ENCODE peak calls at places on chromosomes 6 and 20, in five cellular contexts. V is K562, U is HepG2, Q is H1, T is GM12878. G is an unnamed sample.

GRCh38 chr6:129110687-129111343 is 227.9 kb downstream of the LAMA2 start:
- DNase-seq in V (no peak), U (no peak), Q (no peak), T (no peak), G (no peak)

GRCh38 chr6:154361476-154361875 is 4.9 kb upstream of the IPCEF1 start:
- DNase-seq in V (no peak), U (no peak), Q (no peak), T (no peak), G (no peak)

GRCh38 chr6:104486003-104486402 is 373.7 kb downstream of the HACE1 start:
- DNase-seq in V (no peak), U (no peak), Q (no peak), T (no peak), G (no peak)

GRCh38 chr6:137416376-137417109 is 77.7 kb downstream of the OLIG3 start:
- DNase-seq in V (peak; percentile 36), U (no peak), Q (no peak), T (no peak), G (no peak)

GRCh38 chr6:141354191-141354950 is 778.4 kb upstream of the GJE1 start:
- DNase-seq in V (peak; percentile 1), U (no peak), Q (no peak), T (no peak), G (peak; percentile 3)

GRCh38 chr20:4161447-4162251 is 146.3 kb upstream of the RNF24 start:
- DNase-seq in V (no peak), U (peak; percentile 25), Q (no peak), T (peak; percentile 19), G (no peak)

GRCh38 chr6:122322824-122323223 is 76.6 kb upstream of the HSF2 start:
- DNase-seq in V (no peak), U (no peak), Q (no peak), T (no peak), G (no peak)

GRCh38 chr20:62816879-62817873 is at the start of gene COL9A3:
- DNase-seq in V (no peak), U (peak; percentile 63), Q (peak; percentile 76), T (no peak), G (no peak)

GRCh38 chr6:150286919-150287318 is 81.9 kb upstream of the IYD start:
- DNase-seq in V (no peak), U (no peak), Q (no peak), T (no peak), G (no peak)

GRCh38 chr6:68427630-68428029 is 207.5 kb upstream of the ADGRB3 start:
- DNase-seq in V (no peak), U (no peak), Q (no peak), T (no peak), G (no peak)

GRCh38 chr6:30325150-30325872 is 1.4 kb upstream of the TRIM39 start:
- DNase-seq in V (peak; percentile 92), U (peak; percentile 62), Q (no peak), T (peak; percentile 23), G (no peak)

GRCh38 chr20:33444797-33445560 is 1.4 kb upstream of the SNTA1 start:
- DNase-seq in V (peak; percentile 55), U (peak; percentile 75), Q (no peak), T (no peak), G (no peak)

GRCh38 chr20:58019027-58019849 is 209.2 kb downstream of the ANKRD60 start:
- DNase-seq in V (no peak), U (no peak), Q (no peak), T (no peak), G (no peak)

GRCh38 chr20:58018590-58018989 is 209.9 kb downstream of the ANKRD60 start:
- DNase-seq in V (no peak), U (no peak), Q (no peak), T (no peak), G (no peak)

GRCh38 chr20:58016779-58017178 is 211.7 kb downstream of the ANKRD60 start:
- DNase-seq in V (no peak), U (no peak), Q (no peak), T (no peak), G (no peak)

GRCh38 chr20:58017970-58018530 is 210.4 kb downstream of the ANKRD60 start:
- DNase-seq in V (no peak), U (no peak), Q (no peak), T (no peak), G (no peak)

DNA sequence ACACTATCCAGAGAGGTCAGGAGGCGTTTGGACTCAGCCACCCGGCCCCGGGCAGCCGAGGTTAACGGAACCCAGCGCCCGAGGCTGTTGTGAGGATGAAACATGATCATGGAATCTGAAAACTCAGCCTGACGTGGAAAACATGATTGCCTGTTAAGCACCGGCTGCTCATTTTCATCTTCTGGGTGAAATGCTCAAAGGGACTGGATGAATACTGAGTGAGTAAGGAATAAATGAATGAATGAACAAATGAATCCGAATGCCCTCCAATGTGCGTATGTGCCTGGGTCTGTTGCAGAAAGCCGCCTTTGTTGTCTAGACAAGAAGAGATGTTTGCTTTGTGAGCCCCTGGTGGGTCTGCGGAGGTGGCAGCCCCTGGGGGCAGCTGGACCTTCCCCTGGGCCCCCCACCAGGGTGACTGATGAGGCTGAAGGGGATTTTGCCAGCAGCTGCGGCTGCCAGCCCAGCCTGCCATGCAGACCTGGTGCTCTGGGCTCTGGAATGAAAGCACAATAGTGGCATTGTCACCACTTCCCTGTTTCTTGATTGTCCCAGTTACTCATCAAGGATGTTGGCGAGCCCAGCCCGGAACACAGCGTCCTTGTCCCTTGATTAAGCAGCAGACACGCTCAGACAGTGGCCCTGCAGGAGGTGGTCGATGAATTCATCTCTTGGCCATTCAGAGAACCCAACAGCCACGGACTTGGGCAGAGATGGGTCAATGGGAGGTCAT is 211.1 kb downstream of the ANKRD60 start:
- DNase-seq in V (no peak), U (peak; percentile 34), Q (no peak), T (no peak), G (peak; percentile 89)
- TF ChIP-seq SRF in V (no peak), U (no peak), Q (no peak), T (no peak), G (no peak)

GRCh38 chr6:167095888-167096287 is 27.0 kb upstream of the CCR6 start:
- DNase-seq in V (no peak), U (no peak), Q (no peak), T (no peak), G (no peak)

GRCh38 chr6:167094436-167094819 is 28.5 kb upstream of the CCR6 start:
- DNase-seq in V (no peak), U (no peak), Q (no peak), T (no peak), G (no peak)

GRCh38 chr6:167093922-167094432 is 28.9 kb upstream of the CCR6 start:
- DNase-seq in V (no peak), U (no peak), Q (no peak), T (peak; percentile 90), G (no peak)

GRCh38 chr6:167093406-167093921 is 29.4 kb upstream of the CCR6 start:
- DNase-seq in V (no peak), U (no peak), Q (no peak), T (no peak), G (no peak)

GRCh38 chr6:167094820-167095637 is 27.9 kb upstream of the CCR6 start:
- DNase-seq in V (no peak), U (no peak), Q (no peak), T (peak; percentile 94), G (no peak)
- TF ChIP-seq SRF in V (no peak), U (no peak), Q (no peak), T (no peak), G (no peak)

GRCh38 chr6:157123245-157123644 is 200.1 kb downstream of the TMEM242 start:
- DNase-seq in V (no peak), U (no peak), Q (no peak), T (no peak), G (no peak)

GRCh38 chr6:157120523-157121232 is 202.6 kb downstream of the TMEM242 start:
- DNase-seq in V (no peak), U (no peak), Q (no peak), T (no peak), G (no peak)

GRCh38 chr6:157116420-157116819 is 206.9 kb downstream of the TMEM242 start:
- DNase-seq in V (no peak), U (no peak), Q (no peak), T (no peak), G (no peak)

GRCh38 chr6:157121897-157122296 is 201.4 kb downstream of the TMEM242 start:
- DNase-seq in V (no peak), U (no peak), Q (no peak), T (no peak), G (no peak)

GRCh38 chr6:157119502-157120027 is 203.8 kb downstream of the TMEM242 start:
- DNase-seq in V (no peak), U (peak; percentile 65), Q (no peak), T (no peak), G (no peak)
- TF ChIP-seq SRF in V (no peak), U (no peak), Q (no peak), T (no peak), G (no peak)

DNA sequence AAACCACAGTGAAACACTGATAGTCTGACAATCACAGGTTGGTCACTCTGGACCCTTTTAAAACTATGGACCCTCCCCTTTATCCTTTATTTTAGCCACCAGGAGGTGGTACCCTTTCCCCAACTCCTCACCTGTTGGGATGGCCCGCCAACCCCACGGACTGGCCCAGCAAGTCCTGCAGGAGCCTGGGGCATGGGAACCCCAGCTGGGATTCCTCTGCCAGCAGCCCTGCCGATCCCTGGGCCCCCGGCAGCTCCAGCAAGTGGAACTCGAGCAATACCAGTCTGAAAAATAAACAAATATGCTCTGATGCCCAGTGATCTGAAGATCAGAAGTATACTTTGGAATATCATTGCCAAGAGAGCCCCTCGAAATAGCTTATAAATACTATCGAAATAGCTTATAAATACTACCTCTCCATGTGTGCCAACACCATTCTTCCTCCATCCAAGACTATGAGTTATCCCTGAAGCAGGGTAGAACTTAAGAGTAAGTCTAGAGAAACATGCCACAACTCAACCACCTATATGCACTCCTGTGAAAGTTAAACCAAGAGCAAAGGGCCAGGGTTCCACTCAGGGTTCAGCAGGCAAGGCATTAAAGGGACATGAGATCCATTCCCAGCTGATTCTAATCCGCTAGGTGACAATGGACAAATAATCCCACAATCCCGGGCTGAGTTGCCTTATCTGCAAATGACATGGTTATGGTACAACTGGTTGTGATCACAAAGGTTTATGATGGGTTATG is 6.8 kb downstream of the SNRPB start:
- DNase-seq in V (no peak), U (no peak), Q (no peak), T (no peak), G (no peak)
- TF ChIP-seq SRF in V (no peak), U (no peak), Q (no peak), T (no peak), G (no peak)

DNA sequence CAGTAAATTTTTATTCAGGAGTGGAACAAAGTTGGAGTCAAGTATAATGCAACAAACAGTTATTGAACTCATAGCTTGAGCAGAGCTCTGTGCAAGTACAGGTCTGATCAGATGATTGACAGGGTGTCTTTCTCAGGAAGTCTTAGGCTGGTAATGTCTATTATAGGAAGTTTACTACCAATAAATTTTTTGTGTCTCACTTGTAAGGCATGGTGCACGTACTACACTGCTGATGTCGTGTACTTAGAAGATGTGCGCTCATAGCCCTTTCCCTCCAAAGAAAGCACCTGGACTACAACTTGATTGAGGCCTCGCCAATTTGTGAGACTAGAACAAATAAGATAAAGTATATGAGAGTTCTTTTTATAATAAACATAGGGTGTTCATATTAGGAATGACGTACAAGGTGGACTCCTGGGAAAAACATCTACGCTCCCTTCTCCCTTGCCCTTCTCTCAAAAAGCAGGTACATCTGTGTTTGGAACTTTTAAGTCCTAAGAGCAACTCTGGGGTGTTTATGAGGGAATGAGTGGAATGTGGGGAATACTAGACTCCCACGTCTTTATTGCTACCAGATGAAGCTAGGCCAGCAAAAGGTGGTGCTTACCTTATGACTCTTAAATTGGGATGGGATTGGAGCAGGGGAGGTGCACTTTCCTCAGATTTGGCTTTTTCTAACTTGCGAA is 1.5 kb downstream of the NDUFAF5 start:
- DNase-seq in V (peak; percentile 6), U (no peak), Q (no peak), T (no peak), G (no peak)
- TF ChIP-seq SRF in V (no peak), U (no peak), Q (no peak), T (no peak), G (no peak)